ENCODE peak calls at places on chromosomes 1 and 21, in four cellular contexts. One of them, this sample, is unnamed.

GRCh38 chr1:186871784-186872183 is 43.0 kb downstream of the PLA2G4A start:
- DNase-seq in HCEC 1CT: no peak
- DNase-seq in Jurkat, Clone E6-1: no peak
- DNase-seq in ovary: no peak
- DNase-seq in this sample: no peak

GRCh38 chr21:42465008-42465878 is 30.8 kb downstream of the RSPH1 start:
- DNase-seq in HCEC 1CT: no peak
- DNase-seq in Jurkat, Clone E6-1: peak
- DNase-seq in ovary: no peak
- DNase-seq in this sample: no peak

GRCh38 chr1:99004270-99005141 is at the start of gene PLPPR5:
- DNase-seq in HCEC 1CT: no peak
- DNase-seq in Jurkat, Clone E6-1: no peak
- DNase-seq in ovary: no peak
- DNase-seq in this sample: no peak

GRCh38 chr21:44088401-44088780 is 18.8 kb upstream of the PWP2 start:
- DNase-seq in HCEC 1CT: no peak
- DNase-seq in Jurkat, Clone E6-1: no peak
- DNase-seq in ovary: no peak
- DNase-seq in this sample: no peak

GRCh38 chr21:17819878-17820232 is 699 bp upstream of the C21orf91 start:
- DNase-seq in HCEC 1CT: no peak
- DNase-seq in Jurkat, Clone E6-1: no peak
- DNase-seq in ovary: no peak
- DNase-seq in this sample: no peak

GRCh38 chr1:39776400-39776713 is 5.2 kb upstream of the OXCT2 start:
- DNase-seq in HCEC 1CT: no peak
- DNase-seq in Jurkat, Clone E6-1: no peak
- DNase-seq in ovary: no peak
- DNase-seq in this sample: no peak

GRCh38 chr1:31931241-31932225 is 6.6 kb downstream of the PTP4A2 start:
- DNase-seq in HCEC 1CT: peak
- DNase-seq in Jurkat, Clone E6-1: no peak
- DNase-seq in ovary: no peak
- DNase-seq in this sample: no peak

GRCh38 chr1:169338617-169339016 is 29.0 kb downstream of the NME7 start:
- DNase-seq in HCEC 1CT: no peak
- DNase-seq in Jurkat, Clone E6-1: no peak
- DNase-seq in ovary: no peak
- DNase-seq in this sample: no peak

GRCh38 chr1:58869638-58870297 is 85.9 kb upstream of the JUN start:
- DNase-seq in HCEC 1CT: no peak
- DNase-seq in Jurkat, Clone E6-1: no peak
- DNase-seq in ovary: no peak
- DNase-seq in this sample: no peak

GRCh38 chr21:33289199-33289819 is 23.1 kb downstream of the IL10RB start:
- DNase-seq in HCEC 1CT: no peak
- DNase-seq in Jurkat, Clone E6-1: no peak
- DNase-seq in ovary: no peak
- DNase-seq in this sample: no peak

GRCh38 chr21:36769051-36769867 is 70.3 kb downstream of the SIM2 start:
- DNase-seq in HCEC 1CT: no peak
- DNase-seq in Jurkat, Clone E6-1: no peak
- DNase-seq in ovary: no peak
- DNase-seq in this sample: no peak

GRCh38 chr1:200888349-200888838 is 6.3 kb upstream of the INAVA start:
- DNase-seq in HCEC 1CT: no peak
- DNase-seq in Jurkat, Clone E6-1: peak
- DNase-seq in ovary: no peak
- DNase-seq in this sample: no peak

GRCh38 chr1:156586892-156587477 is 4.6 kb upstream of the NAXE start:
- DNase-seq in HCEC 1CT: no peak
- DNase-seq in Jurkat, Clone E6-1: no peak
- DNase-seq in ovary: no peak
- DNase-seq in this sample: no peak